ENCODE peak calls at places on chromosomes 5 and 9, in seven cellular contexts. X, D, P, I, Y, V and N are unnamed samples.

GRCh38 chr5:179439181-179439990 is 94.1 kb upstream of the ADAMTS2 start:
- DNase-seq in X (no peak), D (peak; percentile 56), P (no peak), I (no peak), Y (peak; percentile 30), V (no peak), N (peak; percentile 11)

GRCh38 chr5:8906303-8906967 is 639.4 kb downstream of the SEMA5A start:
- DNase-seq in X (no peak), D (no peak), P (no peak), I (no peak), Y (no peak), V (no peak), N (no peak)

GRCh38 chr5:10427978-10428377 is 13.7 kb upstream of the ROPN1L start:
- DNase-seq in X (no peak), D (no peak), P (no peak), I (no peak), Y (no peak), V (no peak), N (no peak)

GRCh38 chr9:124574944-124575343 is 67.7 kb upstream of the NR5A1 start:
- DNase-seq in X (no peak), D (no peak), P (no peak), I (no peak), Y (no peak), V (no peak), N (no peak)

GRCh38 chr9:135085830-135086546 is 1.5 kb upstream of the OLFM1 start:
- DNase-seq in X (peak; percentile 79), D (peak; percentile 83), P (peak; percentile 82), I (peak; percentile 80), Y (peak; percentile 90), V (peak; percentile 87), N (peak; percentile 85)

GRCh38 chr9:132556701-132557100 is 25.7 kb upstream of the BARHL1 start:
- DNase-seq in X (no peak), D (no peak), P (no peak), I (no peak), Y (no peak), V (peak; percentile 19), N (no peak)

GRCh38 chr9:128249558-128249913 is 26.3 kb downstream of the GOLGA2 start:
- DNase-seq in X (no peak), D (no peak), P (no peak), I (no peak), Y (no peak), V (no peak), N (no peak)

GRCh38 chr9:129887210-129888084 is 52.2 kb downstream of the USP20 start:
- DNase-seq in X (peak; percentile 64), D (no peak), P (no peak), I (no peak), Y (no peak), V (no peak), N (no peak)

GRCh38 chr9:20854444-20854843 is 170.4 kb downstream of the FOCAD start:
- DNase-seq in X (no peak), D (no peak), P (no peak), I (no peak), Y (no peak), V (no peak), N (no peak)

GRCh38 chr5:58258984-58259684 is 200.8 kb downstream of the PLK2 start:
- DNase-seq in X (no peak), D (no peak), P (no peak), I (no peak), Y (no peak), V (no peak), N (no peak)
- H3K4me3 ChIP-seq in X (no peak overlapping the region), D (no peak overlapping the region), P (no peak overlapping the region), I (no peak overlapping the region), Y (no peak overlapping the region), V (no peak overlapping the region), N (no peak overlapping the region)

GRCh38 chr5:142826741-142827492 is 56.7 kb downstream of the ARHGAP26 start:
- DNase-seq in X (no peak), D (no peak), P (no peak), I (no peak), Y (peak; percentile 59), V (no peak), N (no peak)
- H3K4me1 ChIP-seq in X (no peaks in the 10 kb centered on the region), D (peaks cover 45% of the 10 kb centered on the region), P (peaks cover 31% of the 10 kb centered on the region), I (peaks cover 83% of the 10 kb centered on the region), Y (peaks cover 51% of the 10 kb centered on the region), V (peaks cover 44% of the 10 kb centered on the region), N (peaks cover 40% of the 10 kb centered on the region)

GRCh38 chr9:75907329-75907728 is 16.9 kb downstream of the PCSK5 start:
- DNase-seq in X (no peak), D (no peak), P (no peak), I (no peak), Y (no peak), V (no peak), N (no peak)
- H3K36me3 ChIP-seq in X (no peaks in the 10 kb centered on the region), D (no peaks in the 10 kb centered on the region), P (no peaks in the 10 kb centered on the region), I (no peaks in the 10 kb centered on the region), Y (no peaks in the 10 kb centered on the region), V (no peaks in the 10 kb centered on the region), N (no peaks in the 10 kb centered on the region)

DNA sequence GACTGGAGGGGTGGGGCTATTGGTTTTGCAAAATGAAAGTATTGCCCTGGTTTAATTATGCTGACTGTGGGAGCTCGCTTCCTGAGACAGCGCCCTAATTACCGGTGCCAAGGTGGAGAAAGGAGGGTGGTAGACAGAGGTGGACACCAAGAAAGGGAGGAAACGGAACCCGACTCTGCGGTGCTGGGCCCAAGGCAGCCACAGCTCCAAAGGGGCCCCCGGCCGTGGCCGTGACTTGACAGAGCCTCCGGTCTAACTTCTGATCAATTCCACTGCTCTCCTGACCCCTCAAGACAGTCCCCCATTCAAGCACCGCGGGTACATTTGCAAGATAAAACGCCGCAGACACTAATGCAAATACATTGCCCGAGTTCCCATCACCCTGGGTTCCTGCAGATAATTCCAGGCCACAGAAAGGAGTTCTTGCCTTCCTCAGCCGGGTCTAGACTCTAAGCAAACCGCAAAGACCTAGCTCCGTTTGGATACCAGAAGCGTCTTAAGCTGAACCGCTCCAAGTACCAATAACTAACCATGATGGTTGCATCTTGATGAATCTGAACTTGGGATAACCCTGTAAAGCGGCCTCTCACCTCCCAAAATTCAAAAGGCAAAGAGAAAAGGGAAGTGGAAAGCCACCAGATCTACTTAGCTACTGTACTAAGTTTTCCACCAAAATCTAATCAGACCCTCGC is 211.0 kb downstream of the MEF2C start:
- DNase-seq in X (no peak), D (no peak), P (no peak), I (no peak), Y (no peak), V (no peak), N (no peak)
- H3K4me3 ChIP-seq in X (no peak overlapping the region), D (no peak overlapping the region), P (no peak overlapping the region), I (no peak overlapping the region), Y (no peak overlapping the region), V (no peak overlapping the region), N (no peak overlapping the region)

GRCh38 chr9:114375386-114375785 is 12.4 kb downstream of the AKNA start:
- DNase-seq in X (no peak), D (no peak), P (no peak), I (no peak), Y (no peak), V (no peak), N (no peak)
- H3K4me1 ChIP-seq in X (peaks cover 14% of the 10 kb centered on the region), D (peaks cover 13% of the 10 kb centered on the region), P (peaks cover 17% of the 10 kb centered on the region), I (peaks cover 93% of the 10 kb centered on the region), Y (peaks cover 52% of the 10 kb centered on the region), V (no peaks in the 10 kb centered on the region), N (peaks cover 9% of the 10 kb centered on the region)